ENCODE peak calls at places on chromosomes 5 and 9, in four cellular contexts. V is Caco-2, J is type B pancreatic cell, X is foreskin keratinocyte. G is an unnamed sample.

GRCh38 chr9:125631391-125632085 is 75.5 kb downstream of the MAPKAP1 start:
- DNase-seq in V (no peak), J (no peak), X (no peak), G (no peak)

GRCh38 chr9:7115606-7116005 is 357.8 kb downstream of the KDM4C start:
- DNase-seq in V (no peak), J (no peak), X (no peak), G (no peak)

GRCh38 chr5:6592611-6593010 is 40.2 kb downstream of the NSUN2 start:
- DNase-seq in V (no peak), J (no peak), X (peak; percentile 27), G (no peak)

GRCh38 chr5:1998348-1998669 is 115.6 kb upstream of the IRX4 start:
- DNase-seq in V (no peak), J (no peak), X (no peak), G (no peak)

GRCh38 chr5:10612251-10612650 is 48.4 kb downstream of the ANKRD33B start:
- DNase-seq in V (no peak), J (peak; percentile 18), X (no peak), G (no peak)

GRCh38 chr5:139974661-139975060 is 68.4 kb downstream of the NRG2 start:
- DNase-seq in V (no peak), J (peak; percentile 47), X (no peak), G (no peak)

GRCh38 chr5:155050384-155051019 is 36.9 kb downstream of the KIF4B start:
- DNase-seq in V (no peak), J (no peak), X (no peak), G (no peak)

GRCh38 chr5:58012801-58013315 is 447.0 kb downstream of the PLK2 start:
- DNase-seq in V (no peak), J (no peak), X (no peak), G (no peak)

GRCh38 chr9:129027685-129028191 is 393 bp downstream of the SH3GLB2 start:
- DNase-seq in V (peak; percentile 71), J (no peak), X (no peak), G (peak; percentile 62)

G was measured in NCI-H1930.